ENCODE peak calls at places on chromosomes 4 and X, in ten cellular contexts. One of them, this sample, is unnamed. For H3K36me3, the result is how much of the 10 kb centered on the place peaks cover.

GRCh38 chrX:134931550-134931949 is 59.2 kb upstream of the SMIM10 start:
- DNase-seq in esophagus squamous epithelium: no peak
- DNase-seq in neural progenitor cell: no peak
- DNase-seq in lower lobe of right lung: no peak
- DNase-seq in right lobe of liver: no peak
- DNase-seq in adrenal gland: no peak
- DNase-seq in CD8-positive, alpha-beta memory T cell: no peak
- DNase-seq in ovary: no peak
- DNase-seq in GM23338: no peak
- DNase-seq in mammary epithelial cell: no peak
- DNase-seq in this sample: no peak

GRCh38 chr4:92825186-92825715 is 521.5 kb downstream of the GRID2 start:
- DNase-seq in lower lobe of right lung: no peak
- DNase-seq in mammary epithelial cell: no peak
- DNase-seq in ovary: no peak
- DNase-seq in right lobe of liver: no peak
- DNase-seq in neural progenitor cell: no peak
- DNase-seq in GM23338: no peak
- DNase-seq in adrenal gland: no peak
- DNase-seq in CD8-positive, alpha-beta memory T cell: no peak
- DNase-seq in esophagus squamous epithelium: no peak
- DNase-seq in this sample: no peak

GRCh38 chrX:24506082-24506481 is 41.0 kb downstream of the PDK3 start:
- DNase-seq in GM23338: no peak
- DNase-seq in mammary epithelial cell: peak
- DNase-seq in lower lobe of right lung: no peak
- DNase-seq in neural progenitor cell: no peak
- DNase-seq in right lobe of liver: no peak
- DNase-seq in CD8-positive, alpha-beta memory T cell: no peak
- DNase-seq in esophagus squamous epithelium: no peak
- DNase-seq in ovary: no peak
- DNase-seq in adrenal gland: no peak
- DNase-seq in this sample: peak

GRCh38 chrX:66002832-66003680 is 36.8 kb downstream of the VSIG4 start:
- DNase-seq in esophagus squamous epithelium: no peak
- DNase-seq in GM23338: no peak
- DNase-seq in ovary: no peak
- DNase-seq in CD8-positive, alpha-beta memory T cell: no peak
- DNase-seq in adrenal gland: no peak
- DNase-seq in neural progenitor cell: no peak
- DNase-seq in lower lobe of right lung: no peak
- DNase-seq in right lobe of liver: no peak
- DNase-seq in mammary epithelial cell: no peak
- DNase-seq in this sample: no peak

GRCh38 chr4:37889849-37890500 is 909 bp upstream of the TBC1D1 start:
- DNase-seq in mammary epithelial cell: no peak
- DNase-seq in CD8-positive, alpha-beta memory T cell: no peak
- DNase-seq in neural progenitor cell: peak
- DNase-seq in lower lobe of right lung: no peak
- DNase-seq in GM23338: peak
- DNase-seq in esophagus squamous epithelium: no peak
- DNase-seq in adrenal gland: peak
- DNase-seq in ovary: peak
- DNase-seq in right lobe of liver: no peak
- DNase-seq in this sample: no peak

GRCh38 chr4:107579099-107579498 is 140.9 kb downstream of the PAPSS1 start:
- DNase-seq in lower lobe of right lung: no peak
- DNase-seq in esophagus squamous epithelium: no peak
- DNase-seq in ovary: no peak
- DNase-seq in adrenal gland: no peak
- DNase-seq in mammary epithelial cell: no peak
- DNase-seq in right lobe of liver: no peak
- DNase-seq in CD8-positive, alpha-beta memory T cell: no peak
- DNase-seq in neural progenitor cell: no peak
- DNase-seq in GM23338: no peak
- DNase-seq in this sample: no peak

GRCh38 chr4:176436500-176436973 is 116.8 kb downstream of the SPCS3 start:
- DNase-seq in lower lobe of right lung: no peak
- DNase-seq in GM23338: no peak
- DNase-seq in mammary epithelial cell: peak
- DNase-seq in CD8-positive, alpha-beta memory T cell: no peak
- DNase-seq in ovary: no peak
- DNase-seq in esophagus squamous epithelium: no peak
- DNase-seq in right lobe of liver: no peak
- DNase-seq in adrenal gland: no peak
- DNase-seq in neural progenitor cell: no peak
- DNase-seq in this sample: no peak

GRCh38 chr4:174828845-174829701 is at the start of gene GLRA3:
- DNase-seq in GM23338: peak
- DNase-seq in adrenal gland: peak
- DNase-seq in lower lobe of right lung: peak
- DNase-seq in neural progenitor cell: peak
- DNase-seq in CD8-positive, alpha-beta memory T cell: no peak
- DNase-seq in right lobe of liver: peak
- DNase-seq in mammary epithelial cell: peak
- DNase-seq in ovary: no peak
- DNase-seq in esophagus squamous epithelium: no peak
- DNase-seq in this sample: peak

GRCh38 chrX:93354651-93355050 is 318.7 kb downstream of the NAP1L3 start:
- DNase-seq in GM23338: no peak
- DNase-seq in ovary: no peak
- DNase-seq in lower lobe of right lung: no peak
- DNase-seq in mammary epithelial cell: no peak
- DNase-seq in CD8-positive, alpha-beta memory T cell: no peak
- DNase-seq in neural progenitor cell: no peak
- DNase-seq in right lobe of liver: no peak
- DNase-seq in esophagus squamous epithelium: no peak
- DNase-seq in adrenal gland: no peak
- DNase-seq in this sample: no peak

GRCh38 chr4:183924362-183925044 is 19.4 kb downstream of the STOX2 start:
- DNase-seq in GM23338: no peak
- DNase-seq in CD8-positive, alpha-beta memory T cell: no peak
- DNase-seq in mammary epithelial cell: no peak
- DNase-seq in ovary: no peak
- DNase-seq in esophagus squamous epithelium: no peak
- DNase-seq in lower lobe of right lung: no peak
- DNase-seq in neural progenitor cell: no peak
- DNase-seq in adrenal gland: no peak
- DNase-seq in right lobe of liver: no peak
- DNase-seq in this sample: no peak

GRCh38 chrX:150365953-150366911 is 3.1 kb downstream of the MAMLD1 start:
- DNase-seq in adrenal gland: peak
- DNase-seq in GM23338: peak
- DNase-seq in mammary epithelial cell: peak
- DNase-seq in ovary: peak
- DNase-seq in right lobe of liver: peak
- DNase-seq in lower lobe of right lung: peak
- DNase-seq in CD8-positive, alpha-beta memory T cell: no peak
- DNase-seq in esophagus squamous epithelium: no peak
- DNase-seq in neural progenitor cell: peak
- DNase-seq in this sample: peak

GRCh38 chrX:3142259-3143042 is 101.2 kb downstream of the ARSF start:
- DNase-seq in lower lobe of right lung: no peak
- DNase-seq in CD8-positive, alpha-beta memory T cell: no peak
- DNase-seq in GM23338: no peak
- DNase-seq in ovary: no peak
- DNase-seq in mammary epithelial cell: no peak
- DNase-seq in right lobe of liver: no peak
- DNase-seq in adrenal gland: no peak
- DNase-seq in neural progenitor cell: no peak
- DNase-seq in esophagus squamous epithelium: no peak
- DNase-seq in this sample: no peak

GRCh38 chr4:33996075-33996718 is 2248.1 kb downstream of the ARAP2 start:
- DNase-seq in neural progenitor cell: no peak
- DNase-seq in adrenal gland: no peak
- DNase-seq in esophagus squamous epithelium: no peak
- DNase-seq in GM23338: peak
- DNase-seq in right lobe of liver: no peak
- DNase-seq in lower lobe of right lung: no peak
- DNase-seq in ovary: no peak
- DNase-seq in mammary epithelial cell: no peak
- DNase-seq in CD8-positive, alpha-beta memory T cell: no peak
- DNase-seq in this sample: no peak

GRCh38 chr4:23920716-23921446 is 31.0 kb upstream of the PPARGC1A start:
- DNase-seq in mammary epithelial cell: peak
- DNase-seq in adrenal gland: no peak
- DNase-seq in GM23338: no peak
- DNase-seq in CD8-positive, alpha-beta memory T cell: no peak
- DNase-seq in lower lobe of right lung: no peak
- DNase-seq in esophagus squamous epithelium: no peak
- DNase-seq in right lobe of liver: no peak
- DNase-seq in ovary: no peak
- DNase-seq in neural progenitor cell: no peak
- DNase-seq in this sample: no peak

GRCh38 chrX:148804579-148804978 is 304.2 kb downstream of the AFF2 start:
- DNase-seq in adrenal gland: no peak
- DNase-seq in right lobe of liver: no peak
- DNase-seq in ovary: no peak
- DNase-seq in CD8-positive, alpha-beta memory T cell: no peak
- DNase-seq in lower lobe of right lung: no peak
- DNase-seq in neural progenitor cell: no peak
- DNase-seq in GM23338: no peak
- DNase-seq in esophagus squamous epithelium: no peak
- DNase-seq in mammary epithelial cell: no peak
- DNase-seq in this sample: no peak

GRCh38 chr4:2757426-2757825 is 1.3 kb upstream of the TNIP2 start:
- DNase-seq in esophagus squamous epithelium: no peak
- DNase-seq in adrenal gland: no peak
- DNase-seq in ovary: no peak
- DNase-seq in neural progenitor cell: no peak
- DNase-seq in right lobe of liver: no peak
- DNase-seq in mammary epithelial cell: no peak
- DNase-seq in CD8-positive, alpha-beta memory T cell: no peak
- DNase-seq in lower lobe of right lung: peak
- DNase-seq in GM23338: no peak
- DNase-seq in this sample: no peak

GRCh38 chrX:97845451-97845850 is 961.7 kb downstream of the RPA4 start:
- DNase-seq in right lobe of liver: no peak
- DNase-seq in CD8-positive, alpha-beta memory T cell: no peak
- DNase-seq in esophagus squamous epithelium: no peak
- DNase-seq in lower lobe of right lung: no peak
- DNase-seq in mammary epithelial cell: no peak
- DNase-seq in neural progenitor cell: no peak
- DNase-seq in ovary: no peak
- DNase-seq in adrenal gland: no peak
- DNase-seq in GM23338: no peak
- DNase-seq in this sample: no peak

GRCh38 chr4:30721353-30722091 is 1.4 kb downstream of the PCDH7 start:
- DNase-seq in neural progenitor cell: peak
- DNase-seq in adrenal gland: no peak
- DNase-seq in GM23338: peak
- DNase-seq in lower lobe of right lung: no peak
- DNase-seq in esophagus squamous epithelium: no peak
- DNase-seq in CD8-positive, alpha-beta memory T cell: no peak
- DNase-seq in mammary epithelial cell: peak
- DNase-seq in ovary: peak
- DNase-seq in right lobe of liver: peak
- DNase-seq in this sample: no peak

GRCh38 chr4:26140150-26140898 is 180.5 kb upstream of the RBPJ start:
- DNase-seq in GM23338: no peak
- DNase-seq in lower lobe of right lung: no peak
- DNase-seq in adrenal gland: no peak
- DNase-seq in mammary epithelial cell: no peak
- DNase-seq in neural progenitor cell: peak
- DNase-seq in esophagus squamous epithelium: no peak
- DNase-seq in right lobe of liver: no peak
- DNase-seq in ovary: no peak
- DNase-seq in CD8-positive, alpha-beta memory T cell: no peak
- DNase-seq in this sample: no peak

GRCh38 chrX:136065044-136065671 is 79.9 kb downstream of the SLC9A6 start:
- DNase-seq in esophagus squamous epithelium: no peak
- DNase-seq in ovary: no peak
- DNase-seq in lower lobe of right lung: peak
- DNase-seq in neural progenitor cell: no peak
- DNase-seq in CD8-positive, alpha-beta memory T cell: no peak
- DNase-seq in right lobe of liver: no peak
- DNase-seq in adrenal gland: peak
- DNase-seq in mammary epithelial cell: no peak
- DNase-seq in GM23338: no peak
- DNase-seq in this sample: no peak
- H3K27ac ChIP-seq in esophagus squamous epithelium: peak
- H3K27ac ChIP-seq in ovary: no peak
- H3K27ac ChIP-seq in lower lobe of right lung: peak
- H3K27ac ChIP-seq in neural progenitor cell: no peak
- H3K27ac ChIP-seq in CD8-positive, alpha-beta memory T cell: no peak
- H3K27ac ChIP-seq in right lobe of liver: no peak
- H3K27ac ChIP-seq in adrenal gland: no peak
- H3K27ac ChIP-seq in mammary epithelial cell: no peak
- H3K27ac ChIP-seq in GM23338: no peak
- H3K27ac ChIP-seq in this sample: peak

GRCh38 chr4:122948671-122949070 is 26.3 kb upstream of the NUDT6 start:
- DNase-seq in neural progenitor cell: no peak
- DNase-seq in mammary epithelial cell: no peak
- DNase-seq in GM23338: no peak
- DNase-seq in CD8-positive, alpha-beta memory T cell: no peak
- DNase-seq in ovary: no peak
- DNase-seq in right lobe of liver: no peak
- DNase-seq in adrenal gland: no peak
- DNase-seq in lower lobe of right lung: no peak
- DNase-seq in esophagus squamous epithelium: no peak
- DNase-seq in this sample: no peak
- H3K36me3 ChIP-seq in neural progenitor cell: under half
- H3K36me3 ChIP-seq in mammary epithelial cell: under half
- H3K36me3 ChIP-seq in GM23338: under half
- H3K36me3 ChIP-seq in CD8-positive, alpha-beta memory T cell: under half
- H3K36me3 ChIP-seq in ovary: under half
- H3K36me3 ChIP-seq in right lobe of liver: under half
- H3K36me3 ChIP-seq in adrenal gland: under half
- H3K36me3 ChIP-seq in lower lobe of right lung: half or more
- H3K36me3 ChIP-seq in esophagus squamous epithelium: half or more
- H3K36me3 ChIP-seq in this sample: under half

DNA sequence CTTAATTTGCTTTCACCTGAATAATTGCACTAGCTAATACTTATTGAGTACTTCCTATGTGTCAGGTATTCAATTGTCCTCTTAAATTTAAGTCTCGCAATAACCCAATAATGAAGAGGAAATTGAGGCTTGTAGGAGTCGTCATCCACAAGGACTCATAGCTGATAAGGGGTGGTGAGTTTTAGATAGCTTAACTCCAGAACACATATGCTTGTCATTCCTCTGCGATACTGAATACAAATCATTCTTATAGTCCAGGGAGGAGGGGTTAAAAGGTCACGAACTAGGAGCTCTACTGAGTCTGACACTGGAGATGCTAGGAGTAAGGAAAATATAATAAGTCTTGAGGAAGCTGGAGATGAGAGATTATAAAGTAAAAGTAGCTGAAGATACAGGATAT is 1.4 kb upstream of the PACRGL start:
- DNase-seq in mammary epithelial cell: no peak
- DNase-seq in GM23338: no peak
- DNase-seq in right lobe of liver: no peak
- DNase-seq in esophagus squamous epithelium: no peak
- DNase-seq in neural progenitor cell: no peak
- DNase-seq in lower lobe of right lung: no peak
- DNase-seq in ovary: no peak
- DNase-seq in CD8-positive, alpha-beta memory T cell: no peak
- DNase-seq in adrenal gland: no peak
- DNase-seq in this sample: no peak
- H3K27ac ChIP-seq in mammary epithelial cell: no peak
- H3K27ac ChIP-seq in GM23338: no peak
- H3K27ac ChIP-seq in right lobe of liver: no peak
- H3K27ac ChIP-seq in esophagus squamous epithelium: no peak
- H3K27ac ChIP-seq in neural progenitor cell: no peak
- H3K27ac ChIP-seq in lower lobe of right lung: no peak
- H3K27ac ChIP-seq in ovary: no peak
- H3K27ac ChIP-seq in CD8-positive, alpha-beta memory T cell: no peak
- H3K27ac ChIP-seq in adrenal gland: no peak
- H3K27ac ChIP-seq in this sample: no peak

GRCh38 chrX:72271091-72271490 is 6.0 kb downstream of the RPS4X start:
- DNase-seq in CD8-positive, alpha-beta memory T cell: no peak
- DNase-seq in lower lobe of right lung: no peak
- DNase-seq in adrenal gland: no peak
- DNase-seq in ovary: no peak
- DNase-seq in neural progenitor cell: no peak
- DNase-seq in GM23338: no peak
- DNase-seq in esophagus squamous epithelium: no peak
- DNase-seq in right lobe of liver: no peak
- DNase-seq in mammary epithelial cell: no peak
- DNase-seq in this sample: no peak
- H3K36me3 ChIP-seq in CD8-positive, alpha-beta memory T cell: under half
- H3K36me3 ChIP-seq in lower lobe of right lung: half or more
- H3K36me3 ChIP-seq in adrenal gland: under half
- H3K36me3 ChIP-seq in ovary: under half
- H3K36me3 ChIP-seq in neural progenitor cell: under half
- H3K36me3 ChIP-seq in GM23338: under half
- H3K36me3 ChIP-seq in esophagus squamous epithelium: half or more
- H3K36me3 ChIP-seq in right lobe of liver: under half
- H3K36me3 ChIP-seq in mammary epithelial cell: half or more
- H3K36me3 ChIP-seq in this sample: half or more